ENCODE peak calls at places on chromosomes 12 and 14, in nine cellular contexts. B is posterior cingulate gyrus, G is WTC11, W is A549, C is M059J, U is sciatic nerve, N is memory B cell, D is T-cell, O is iPS-NIHi11. I is an unnamed sample.

GRCh38 chr14:43147480-43147879 is 1359.6 kb downstream of the FSCB start:
- DNase-seq in B (no peak), G (no peak), W (no peak), C (no peak), U (no peak), N (no peak), D (no peak), O (no peak), I (no peak)

GRCh38 chr14:83120187-83120586 is 1586.5 kb upstream of the SEL1L start:
- DNase-seq in B (no peak), G (no peak), W (no peak), C (no peak), U (no peak), N (no peak), D (no peak), O (no peak), I (no peak)

GRCh38 chr14:24813089-24813815 is 179.3 kb upstream of the GZMB start:
- DNase-seq in B (no peak), G (no peak), W (no peak), C (no peak), U (no peak), N (no peak), D (no peak), O (no peak), I (no peak)

GRCh38 chr14:97036096-97036852 is 239.1 kb downstream of the VRK1 start:
- DNase-seq in B (no peak), G (no peak), W (no peak), C (no peak), U (no peak), N (no peak), D (no peak), O (peak), I (no peak)

GRCh38 chr12:31235868-31236395 is 90.0 kb downstream of the SINHCAF start:
- DNase-seq in B (no peak), G (no peak), W (no peak), C (peak), U (no peak), N (no peak), D (no peak), O (no peak), I (no peak)

GRCh38 chr14:50039734-50040400 is 76.5 kb downstream of the VCPKMT start:
- DNase-seq in B (no peak), G (no peak), W (peak), C (peak), U (no peak), N (no peak), D (no peak), O (no peak), I (no peak)

GRCh38 chr12:104485651-104486341 is 29.0 kb downstream of the CHST11 start:
- DNase-seq in B (no peak), G (no peak), W (no peak), C (no peak), U (no peak), N (no peak), D (peak), O (no peak), I (peak)

GRCh38 chr12:46553911-46554310 is 181.3 kb upstream of the SLC38A2 start:
- DNase-seq in B (no peak), G (no peak), W (no peak), C (peak), U (no peak), N (no peak), D (no peak), O (no peak), I (no peak)

GRCh38 chr12:124641591-124641990 is 74.2 kb upstream of the NCOR2 start:
- DNase-seq in B (no peak), G (no peak), W (no peak), C (no peak), U (no peak), N (no peak), D (no peak), O (no peak), I (no peak)

GRCh38 chr12:45425426-45425825 is 209.5 kb downstream of the ANO6 start:
- DNase-seq in B (no peak), G (no peak), W (no peak), C (peak), U (no peak), N (no peak), D (no peak), O (no peak), I (no peak)

GRCh38 chr12:77151030-77151429 is 85.7 kb upstream of the E2F7 start:
- DNase-seq in B (no peak), G (no peak), W (no peak), C (peak), U (no peak), N (no peak), D (no peak), O (no peak), I (no peak)

GRCh38 chr14:59013672-59014298 is 174.7 kb upstream of the DAAM1 start:
- DNase-seq in B (no peak), G (no peak), W (peak), C (peak), U (no peak), N (no peak), D (no peak), O (no peak), I (no peak)

GRCh38 chr12:27257104-27257848 is 13.2 kb downstream of the STK38L start:
- DNase-seq in B (no peak), G (no peak), W (no peak), C (no peak), U (no peak), N (no peak), D (no peak), O (no peak), I (no peak)

GRCh38 chr14:38079886-38080285 is 127.8 kb upstream of the SSTR1 start:
- DNase-seq in B (no peak), G (no peak), W (no peak), C (no peak), U (no peak), N (no peak), D (no peak), O (no peak), I (no peak)

GRCh38 chr12:124623344-124623885 is 56.0 kb upstream of the NCOR2 start:
- DNase-seq in B (no peak), G (no peak), W (no peak), C (peak), U (no peak), N (no peak), D (no peak), O (no peak), I (no peak)

GRCh38 chr14:70642313-70643235 is 858 bp downstream of the TTC9 start:
- DNase-seq in B (no peak), G (peak), W (no peak), C (no peak), U (no peak), N (peak), D (no peak), O (peak), I (no peak)

GRCh38 chr14:105397350-105397931 is 897 bp upstream of the TEX22 start:
- DNase-seq in B (no peak), G (no peak), W (no peak), C (no peak), U (peak), N (no peak), D (no peak), O (peak), I (no peak)

GRCh38 chr12:55720894-55721444 is 776 bp downstream of the RDH5 start:
- DNase-seq in B (peak), G (peak), W (peak), C (peak), U (no peak), N (no peak), D (no peak), O (peak), I (no peak)

GRCh38 chr14:89549381-89550102 is 132.5 kb upstream of the FOXN3 start:
- DNase-seq in B (no peak), G (no peak), W (no peak), C (peak), U (no peak), N (no peak), D (no peak), O (no peak), I (no peak)

GRCh38 chr14:103867523-103867953 is 20.2 kb upstream of the PPP1R13B start:
- DNase-seq in B (no peak), G (no peak), W (no peak), C (no peak), U (no peak), N (no peak), D (no peak), O (peak), I (no peak)

GRCh38 chr12:50642035-50642451 is 121.9 kb upstream of the ATF1 start:
- DNase-seq in B (no peak), G (no peak), W (peak), C (peak), U (no peak), N (no peak), D (no peak), O (no peak), I (no peak)

GRCh38 chr12:45363903-45364302 is 148.0 kb downstream of the ANO6 start:
- DNase-seq in B (no peak), G (no peak), W (peak), C (no peak), U (no peak), N (no peak), D (no peak), O (no peak), I (no peak)

GRCh38 chr14:53841109-53842099 is 115.2 kb downstream of the BMP4 start:
- DNase-seq in B (no peak), G (no peak), W (no peak), C (peak), U (no peak), N (no peak), D (no peak), O (no peak), I (no peak)

GRCh38 chr12:41365653-41366131 is 177.6 kb downstream of the PDZRN4 start:
- DNase-seq in B (no peak), G (no peak), W (no peak), C (no peak), U (no peak), N (no peak), D (no peak), O (no peak), I (no peak)

GRCh38 chr12:122920687-122921086 is 24.8 kb upstream of the VPS37B start:
- DNase-seq in B (no peak), G (no peak), W (no peak), C (no peak), U (no peak), N (no peak), D (no peak), O (no peak), I (no peak)

GRCh38 chr12:54039417-54040147 is 6.7 kb downstream of the HOXC5 start:
- DNase-seq in B (no peak), G (no peak), W (no peak), C (no peak), U (peak), N (no peak), D (no peak), O (no peak), I (no peak)

GRCh38 chr12:3149505-3150307 is 72.5 kb downstream of the TSPAN9 start:
- DNase-seq in B (no peak), G (no peak), W (no peak), C (no peak), U (no peak), N (no peak), D (no peak), O (no peak), I (no peak)

GRCh38 chr12:22333751-22334695 is 484 bp downstream of the ST8SIA1 start:
- DNase-seq in B (peak), G (peak), W (no peak), C (no peak), U (peak), N (no peak), D (no peak), O (peak), I (no peak)

GRCh38 chr12:113292091-113292490 is 42.8 kb downstream of the SLC8B1 start:
- DNase-seq in B (no peak), G (no peak), W (no peak), C (no peak), U (no peak), N (no peak), D (no peak), O (no peak), I (no peak)

GRCh38 chr12:116800918-116801317 is 62.8 kb downstream of the RNFT2 start:
- DNase-seq in B (no peak), G (no peak), W (no peak), C (no peak), U (no peak), N (no peak), D (no peak), O (no peak), I (no peak)

GRCh38 chr12:28253175-28253641 is 63.0 kb downstream of the CCDC91 start:
- DNase-seq in B (no peak), G (no peak), W (no peak), C (peak), U (no peak), N (no peak), D (peak), O (no peak), I (no peak)

GRCh38 chr14:47590763-47591162 is 84.6 kb downstream of the MDGA2 start:
- DNase-seq in B (no peak), G (no peak), W (no peak), C (no peak), U (no peak), N (no peak), D (no peak), O (no peak), I (no peak)

GRCh38 chr14:51328089-51328941 is 88.3 kb downstream of the TMX1 start:
- DNase-seq in B (peak), G (no peak), W (peak), C (peak), U (no peak), N (no peak), D (no peak), O (no peak), I (no peak)